ENCODE peak calls at places on chromosomes 4 and X, in seven cellular contexts. H, A, G, V, Y, T and O are unnamed samples.
A peak's percentile ranks its signal among the peaks of the same experiment; 100 is the strongest.

GRCh38 chr4:15438939-15439524 is 11.2 kb downstream of the C1QTNF7 start:
- DNase-seq in A (no peak), H (no peak), V (no peak), T (no peak), Y (no peak), G (no peak), O (no peak)

GRCh38 chrX:24954732-24955131 is 61.0 kb downstream of the ARX start:
- DNase-seq in T (no peak), Y (no peak), V (no peak), H (no peak), G (no peak), A (no peak), O (no peak)

GRCh38 chr4:139736661-139737060 is 71.0 kb downstream of the MGST2 start:
- DNase-seq in H (no peak), A (no peak), V (no peak), G (no peak), T (no peak), Y (peak; percentile 22), O (no peak)

GRCh38 chrX:22378296-22378695 is 105.6 kb downstream of the CBLL2 start:
- DNase-seq in G (no peak), Y (no peak), T (peak; percentile 23), V (no peak), A (no peak), H (no peak), O (no peak)

GRCh38 chr4:114364857-114365256 is 233.8 kb upstream of the UGT8 start:
- DNase-seq in V (no peak), T (no peak), A (no peak), H (no peak), Y (peak; percentile 61), G (no peak), O (no peak)

GRCh38 chr4:149765630-149766029 is 50.0 kb downstream of the IQCM start:
- DNase-seq in Y (peak; percentile 10), V (no peak), H (no peak), T (peak; percentile 75), A (no peak), G (no peak), O (no peak)

GRCh38 chr4:64899563-64899962 is 490.3 kb upstream of the TECRL start:
- DNase-seq in H (no peak), Y (no peak), A (no peak), G (no peak), V (no peak), T (no peak), O (no peak)

GRCh38 chr4:85496933-85497332 is 22.0 kb downstream of the ARHGAP24 start:
- DNase-seq in Y (peak; percentile 68), V (no peak), G (no peak), T (peak; percentile 64), A (no peak), H (no peak), O (no peak)

GRCh38 chr4:109873791-109874514 is 26.0 kb downstream of the LRIT3 start:
- DNase-seq in T (peak; percentile 6), H (no peak), G (peak; percentile 27), A (no peak), V (no peak), Y (peak; percentile 10), O (no peak)

GRCh38 chrX:13215729-13216128 is 104.1 kb downstream of the ATXN3L start:
- DNase-seq in Y (peak; percentile 47), V (no peak), A (no peak), T (no peak), G (no peak), H (no peak), O (no peak)

GRCh38 chr4:155569960-155570515 is 96.6 kb upstream of the GUCY1A1 start:
- DNase-seq in V (no peak), T (no peak), G (no peak), A (no peak), Y (peak; percentile 73), H (no peak), O (no peak)

GRCh38 chr4:3010998-3011397 is 47.6 kb downstream of the GRK4 start:
- DNase-seq in Y (peak; percentile 47), V (no peak), T (peak; percentile 55), A (no peak), G (no peak), H (no peak), O (no peak)

GRCh38 chr4:119504616-119505015 is 124.0 kb downstream of the PDE5A start:
- DNase-seq in G (no peak), V (no peak), A (no peak), T (no peak), H (no peak), Y (no peak), O (no peak)
- H3K36me3 ChIP-seq in G (peaks cover 31% of the 10 kb centered on the region), V (peaks cover 77% of the 10 kb centered on the region), A (peaks cover 52% of the 10 kb centered on the region), T (peaks cover 6% of the 10 kb centered on the region), H (peaks cover 75% of the 10 kb centered on the region), Y (peaks cover 40% of the 10 kb centered on the region), O (peaks cover 5% of the 10 kb centered on the region)

GRCh38 chr4:27000122-27000521 is 139.5 kb downstream of the STIM2 start:
- DNase-seq in V (no peak), H (no peak), T (no peak), A (no peak), Y (no peak), G (no peak), O (no peak)

GRCh38 chr4:26999689-27000088 is 139.0 kb downstream of the STIM2 start:
- DNase-seq in V (no peak), T (no peak), A (no peak), G (no peak), H (no peak), Y (no peak), O (no peak)

GRCh38 chr4:27000820-27001219 is 140.2 kb downstream of the STIM2 start:
- DNase-seq in A (no peak), G (peak; percentile 25), T (peak; percentile 15), V (no peak), H (no peak), Y (no peak), O (no peak)

GRCh38 chr4:27003602-27004238 is 143.1 kb downstream of the STIM2 start:
- DNase-seq in T (no peak), H (no peak), A (no peak), Y (peak; percentile 46), V (no peak), G (no peak), O (no peak)

GRCh38 chr4:27001398-27002164 is 140.9 kb downstream of the STIM2 start:
- DNase-seq in T (no peak), A (no peak), Y (no peak), G (no peak), H (no peak), V (no peak), O (no peak)
- TF ChIP-seq CTCF in T (no peak), A (no peak), Y (no peak), G (no peak), H (no peak), V (no peak), O (peak; percentile 4)

DNA sequence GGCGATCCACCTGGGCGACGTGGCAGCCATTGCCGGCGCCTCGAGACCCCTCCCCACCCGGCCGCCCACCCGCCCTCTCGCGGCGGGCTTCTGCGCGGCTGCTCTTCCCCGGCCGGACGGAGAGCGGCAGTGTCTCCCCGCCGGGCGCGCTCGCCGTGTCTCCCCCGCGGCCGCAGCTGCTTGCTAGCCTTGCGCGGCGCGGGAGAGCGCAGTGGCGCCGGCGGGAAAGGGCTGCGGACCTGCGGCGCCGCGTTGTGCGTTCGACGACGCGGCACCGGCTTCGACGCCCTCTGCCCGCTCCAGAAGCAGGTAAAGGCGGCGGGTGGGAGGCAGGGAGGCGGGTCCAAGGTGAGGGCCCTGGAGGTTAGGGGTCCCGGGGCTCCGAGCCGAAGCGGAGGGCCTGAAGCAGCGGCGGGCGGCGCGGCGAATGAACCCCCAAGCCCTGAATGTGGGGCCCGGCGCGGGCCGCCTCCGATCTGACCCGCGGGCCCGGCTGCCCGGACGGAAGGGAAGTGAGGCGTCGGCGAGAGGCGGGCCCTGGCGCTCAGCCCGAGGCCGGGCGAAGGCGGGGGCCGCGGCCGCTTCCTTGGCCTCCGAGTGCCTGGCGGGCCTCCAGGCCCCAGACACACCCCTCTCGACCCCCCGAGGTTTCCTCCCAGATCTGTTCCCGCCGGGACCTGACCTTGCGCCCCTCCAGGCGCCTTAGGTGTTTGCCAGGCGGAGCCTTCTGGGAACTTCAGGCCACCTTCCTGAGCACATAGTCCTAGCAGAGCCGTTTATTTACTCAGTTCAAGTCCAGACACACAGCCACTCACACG is at the start of gene N4BP2:
- DNase-seq in V (peak; percentile 88), Y (peak; percentile 90), H (peak; percentile 90), A (peak; percentile 82), G (peak; percentile 92), T (peak; percentile 76), O (peak; percentile 91)
- H3K4me3 ChIP-seq in V (peak within 1 kb of the TSS; percentile 83), Y (peak within 1 kb of the TSS; percentile 92), H (peak within 1 kb of the TSS; percentile 99), A (peak within 1 kb of the TSS; percentile 93), G (peak within 1 kb of the TSS; percentile 74), T (peak within 1 kb of the TSS; percentile 98), O (peak within 1 kb of the TSS; percentile 84)

GRCh38 chrX:54551801-54552200 is 21.8 kb downstream of the GNL3L start:
- DNase-seq in V (no peak), T (no peak), G (no peak), H (no peak), A (no peak), Y (no peak), O (no peak)

GRCh38 chrX:54550821-54551220 is 20.8 kb downstream of the GNL3L start:
- DNase-seq in A (no peak), G (no peak), H (no peak), Y (no peak), T (no peak), V (no peak), O (no peak)
- H3K36me3 ChIP-seq in A (no peaks in the 10 kb centered on the region), G (peaks cover 27% of the 10 kb centered on the region), H (peaks cover 54% of the 10 kb centered on the region), Y (no peaks in the 10 kb centered on the region), T (peaks cover 2% of the 10 kb centered on the region), V (peaks cover 99% of the 10 kb centered on the region), O (peaks cover 26% of the 10 kb centered on the region)

DNA sequence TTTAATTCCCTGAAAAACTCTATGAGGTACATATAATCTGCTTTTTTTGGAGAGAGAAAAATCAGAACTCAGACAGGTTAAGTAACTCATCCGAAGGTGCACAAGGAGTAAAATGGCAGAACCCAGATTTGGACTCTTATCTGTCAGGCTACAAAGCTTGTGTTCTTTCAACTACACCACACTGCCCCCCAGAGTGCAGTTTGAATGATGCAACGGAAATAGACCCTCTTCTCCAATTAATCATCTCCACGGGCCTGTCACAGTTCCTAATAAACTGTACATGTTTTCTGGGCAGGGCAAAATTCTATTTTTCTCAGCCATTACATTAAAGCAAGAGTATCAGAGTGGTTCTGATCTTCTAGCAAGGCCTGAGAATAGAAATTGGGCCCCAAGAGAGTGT is 35.3 kb upstream of the DCX start:
- DNase-seq in V (no peak), G (peak; percentile 64), A (no peak), Y (peak; percentile 4), H (no peak), T (no peak), O (peak; percentile 65)
- TF ChIP-seq CTCF in V (peak; percentile 10), G (peak; percentile 60), A (no peak), Y (peak; percentile 20), H (no peak), T (peak; percentile 25), O (peak; percentile 65)

DNA sequence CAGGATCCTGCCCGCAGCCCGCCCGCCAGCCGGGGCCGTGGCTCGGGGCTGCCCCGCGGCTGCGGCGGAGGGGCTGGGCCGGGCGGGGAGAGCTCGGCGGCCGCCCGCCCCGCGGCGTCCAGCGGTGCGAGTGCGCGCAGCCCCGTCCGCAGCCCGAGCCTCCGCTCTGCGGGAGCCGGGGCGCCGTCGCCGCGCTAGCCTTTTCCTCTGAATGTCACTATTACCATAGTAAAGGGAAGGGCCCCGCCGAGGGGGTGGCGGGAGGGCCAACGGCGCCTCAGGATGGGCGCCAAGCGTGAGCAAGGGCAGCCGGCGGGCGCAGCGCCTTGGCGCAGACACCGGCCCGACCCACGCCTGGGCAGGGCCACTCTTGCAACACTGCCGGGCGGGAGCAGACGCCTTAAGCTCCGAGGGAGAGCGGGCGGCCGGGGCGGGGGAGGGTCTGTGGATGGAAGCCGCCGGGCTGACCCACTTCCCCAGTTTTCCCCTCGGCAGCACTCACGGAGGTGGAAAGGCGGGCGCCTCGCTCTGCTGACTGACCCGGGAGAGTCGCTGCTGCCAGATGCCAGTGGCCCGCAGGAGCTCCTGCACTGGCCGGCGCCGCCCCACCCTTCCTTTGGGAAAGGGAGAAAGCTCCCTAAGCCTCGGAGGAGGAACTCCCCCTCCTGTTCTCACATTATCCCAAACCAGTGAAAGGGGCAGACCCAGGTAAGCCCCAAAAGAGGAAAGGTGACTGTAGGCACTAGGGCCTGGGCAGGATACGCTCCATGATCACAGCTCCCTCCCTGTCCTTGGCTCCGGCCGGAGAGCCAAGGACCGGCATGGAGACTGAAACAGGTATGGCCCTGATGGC is 329.4 kb downstream of the HNRNPD start:
- DNase-seq in A (peak; percentile 38), H (peak; percentile 76), V (peak; percentile 66), G (peak; percentile 85), Y (peak; percentile 84), T (peak; percentile 77), O (peak; percentile 53)
- H3K4me3 ChIP-seq in A (peak overlapping the region; percentile 36), H (peak overlapping the region; percentile 49), V (peak overlapping the region; percentile 46), G (peak overlapping the region; percentile 79), Y (peak overlapping the region; percentile 49), T (peak overlapping the region; percentile 62), O (no peak overlapping the region)